ENCODE peak calls at places on chromosome 2, in six cellular contexts. R is brain pericyte, P is tibial nerve, O is Daoy, D is C1 segment of cervical spinal cord, H is HEK293T. Q is an unnamed sample.

GRCh38 chr2:54497738-54498680 is 41.9 kb downstream of the SPTBN1 start:
- DNase-seq in R (no peak), P (no peak), D (no peak), H (peak), O (peak), Q (peak)

GRCh38 chr2:641501-642430 is 35.4 kb downstream of the TMEM18 start:
- DNase-seq in O (peak), R (no peak), P (peak), D (no peak), H (no peak), Q (no peak)

GRCh38 chr2:112259509-112260294 is 4.9 kb upstream of the ZC3H8 start:
- DNase-seq in P (peak), O (peak), D (no peak), H (peak), R (peak), Q (peak)

GRCh38 chr2:167381349-167381748 is 493.1 kb downstream of the XIRP2 start:
- DNase-seq in D (no peak), H (no peak), O (no peak), P (no peak), R (no peak), Q (no peak)

GRCh38 chr2:237996041-237996593 is 29.3 kb downstream of the UBE2F start:
- DNase-seq in R (no peak), H (no peak), O (no peak), P (no peak), D (no peak), Q (no peak)

GRCh38 chr2:178484245-178485041 is 4.2 kb downstream of the PLEKHA3 start:
- DNase-seq in R (no peak), P (peak), O (peak), H (no peak), D (no peak), Q (peak)

GRCh38 chr2:239162141-239162821 is 238.5 kb downstream of the HDAC4 start:
- DNase-seq in H (no peak), P (no peak), R (no peak), D (no peak), O (no peak), Q (no peak)

GRCh38 chr2:200615247-200615646 is 29.4 kb downstream of the AOX1 start:
- DNase-seq in H (no peak), R (no peak), D (no peak), P (no peak), O (peak), Q (peak)

GRCh38 chr2:188333751-188334524 is 42.3 kb downstream of the GULP1 start:
- DNase-seq in R (no peak), P (peak), O (no peak), D (no peak), H (no peak), Q (peak)

GRCh38 chr2:240284503-240285259 is 144.2 kb upstream of the OTOS start:
- DNase-seq in H (no peak), D (no peak), R (no peak), O (no peak), P (no peak), Q (no peak)

GRCh38 chr2:28103611-28104010 is 213.1 kb downstream of the BABAM2 start:
- DNase-seq in O (no peak), R (no peak), P (no peak), D (no peak), H (no peak), Q (no peak)

GRCh38 chr2:210072922-210073509 is 70.6 kb downstream of the RPE start:
- DNase-seq in R (peak), P (no peak), O (no peak), D (no peak), H (peak), Q (peak)

Q was measured in SJCRH30.